ENCODE peak calls at places on chromosomes 11 and 22, in four cellular contexts. V, J, N and S are unnamed samples.

GRCh38 chr22:18048441-18048898 is 24.1 kb upstream of the MICAL3 start:
- DNase-seq in V (no peak), J (no peak), N (no peak), S (no peak)

GRCh38 chr11:40679276-40679675 is 780.2 kb downstream of the LRRC4C start:
- DNase-seq in V (no peak), J (no peak), N (no peak), S (no peak)

GRCh38 chr11:103927535-103927934 is 108.9 kb upstream of the DDI1 start:
- DNase-seq in V (no peak), J (no peak), N (peak), S (no peak)

GRCh38 chr11:117170210-117170609 is 8.3 kb upstream of the SIDT2 start:
- DNase-seq in V (no peak), J (no peak), N (no peak), S (no peak)

GRCh38 chr11:68016904-68017817 is 7.0 kb downstream of the ALDH3B1 start:
- DNase-seq in V (no peak), J (no peak), N (no peak), S (peak)

GRCh38 chr11:114586797-114587196 is 8.8 kb downstream of the NXPE4 start:
- DNase-seq in V (no peak), J (no peak), N (no peak), S (no peak)

GRCh38 chr11:78032090-78032489 is 9.0 kb upstream of the KCTD14 start:
- DNase-seq in V (no peak), J (no peak), N (no peak), S (no peak)

GRCh38 chr11:120632579-120632978 is 121.0 kb downstream of the GRIK4 start:
- DNase-seq in V (no peak), J (no peak), N (peak), S (no peak)

GRCh38 chr11:2212411-2213251 is 41.0 kb upstream of the TH start:
- DNase-seq in V (no peak), J (no peak), N (no peak), S (no peak)

GRCh38 chr11:130209944-130210854 is 50.6 kb downstream of the ST14 start:
- DNase-seq in V (no peak), J (peak), N (no peak), S (no peak)

GRCh38 chr11:73982595-73982989 is at the start of gene UCP2:
- DNase-seq in V (peak), J (peak), N (peak), S (peak)

GRCh38 chr11:29634248-29634647 is 382.6 kb downstream of the KCNA4 start:
- DNase-seq in V (no peak), J (no peak), N (no peak), S (no peak)

GRCh38 chr11:108886608-108887007 is 221.7 kb downstream of the DDX10 start:
- DNase-seq in V (no peak), J (no peak), N (no peak), S (no peak)

GRCh38 chr11:57792060-57792541 is 30.5 kb downstream of the CTNND1 start:
- DNase-seq in V (peak), J (peak), N (peak), S (no peak)

GRCh38 chr11:106047636-106048035 is 25.6 kb upstream of the MSANTD4 start:
- DNase-seq in V (no peak), J (no peak), N (no peak), S (no peak)

GRCh38 chr11:11669447-11669846 is 47.6 kb upstream of the GALNT18 start:
- DNase-seq in V (no peak), J (no peak), N (no peak), S (no peak)

GRCh38 chr22:42279425-42280020 is 9.1 kb upstream of the TCF20 start:
- DNase-seq in V (no peak), J (no peak), N (no peak), S (no peak)

GRCh38 chr11:12079726-12080556 is 30.4 kb upstream of the MICAL2 start:
- DNase-seq in V (no peak), J (no peak), N (no peak), S (peak)

GRCh38 chr22:30857103-30857502 is 111.5 kb downstream of the MORC2 start:
- DNase-seq in V (no peak), J (no peak), N (no peak), S (no peak)

GRCh38 chr11:35316161-35316560 is 103.2 kb downstream of the SLC1A2 start:
- DNase-seq in V (no peak), J (no peak), N (no peak), S (no peak)

GRCh38 chr22:33894515-33894914 is 25.8 kb downstream of the LARGE1 start:
- DNase-seq in V (no peak), J (no peak), N (no peak), S (no peak)

GRCh38 chr11:2417856-2418705 is 17.5 kb downstream of the TSSC4 start:
- DNase-seq in V (no peak), J (no peak), N (no peak), S (no peak)

GRCh38 chr11:61828629-61829407 is 718 bp downstream of the FADS2 start:
- DNase-seq in V (peak), J (no peak), N (peak), S (no peak)
- TF ChIP-seq CTCF in V (peak), J (no peak), N (peak), S (no peak)

DNA sequence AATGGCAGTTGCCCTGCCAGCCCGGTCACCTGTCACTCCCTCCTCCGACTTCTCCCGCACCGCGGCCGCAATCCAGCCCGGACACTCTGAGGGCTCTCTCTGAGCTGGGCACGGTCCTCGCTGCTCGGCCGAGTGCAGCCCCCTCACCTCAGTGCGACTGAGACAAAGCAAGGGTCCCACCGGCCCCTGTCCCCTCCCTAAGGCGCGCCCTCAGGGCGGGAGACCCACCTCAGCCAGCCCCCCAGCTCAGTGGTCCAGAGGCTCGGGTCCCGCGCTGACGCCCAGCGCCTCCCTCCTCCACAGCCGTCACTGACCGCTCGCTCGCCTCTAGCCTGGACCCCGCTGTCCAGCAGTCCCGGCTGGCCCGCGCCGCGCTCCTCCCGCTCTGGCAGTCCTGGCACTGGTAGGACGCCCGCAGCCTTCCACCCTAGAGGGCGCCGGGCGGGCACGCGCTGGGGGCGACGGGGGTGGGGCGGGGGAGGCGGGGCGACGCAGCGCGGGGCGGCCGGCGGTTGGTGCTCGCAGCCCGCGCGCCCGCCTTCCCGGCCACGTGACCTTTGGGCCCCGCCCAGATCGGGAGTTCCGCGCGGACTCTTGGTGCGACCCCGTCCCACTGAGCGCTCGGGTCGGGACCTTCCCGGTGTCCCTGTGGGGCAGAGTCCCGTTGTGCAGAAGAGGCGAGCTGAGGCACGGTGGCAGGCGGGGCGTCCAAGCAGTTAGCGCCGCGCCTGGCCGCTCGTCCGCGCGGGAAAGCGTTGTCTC is 7.9 kb upstream of the L3MBTL2 start:
- DNase-seq in V (peak), J (peak), N (peak), S (peak)
- TF ChIP-seq CTCF in V (no peak), J (no peak), N (no peak), S (no peak)

GRCh38 chr11:19117760-19118097 is 761 bp downstream of the ZDHHC13 start:
- DNase-seq in V (no peak), J (no peak), N (no peak), S (no peak)
- TF ChIP-seq CTCF in V (no peak), J (no peak), N (no peak), S (no peak)

GRCh38 chr11:612201-612960 is 3.4 kb downstream of the IRF7 start:
- DNase-seq in V (no peak), J (no peak), N (no peak), S (peak)
- TF ChIP-seq CTCF in V (no peak), J (no peak), N (peak), S (no peak)

DNA sequence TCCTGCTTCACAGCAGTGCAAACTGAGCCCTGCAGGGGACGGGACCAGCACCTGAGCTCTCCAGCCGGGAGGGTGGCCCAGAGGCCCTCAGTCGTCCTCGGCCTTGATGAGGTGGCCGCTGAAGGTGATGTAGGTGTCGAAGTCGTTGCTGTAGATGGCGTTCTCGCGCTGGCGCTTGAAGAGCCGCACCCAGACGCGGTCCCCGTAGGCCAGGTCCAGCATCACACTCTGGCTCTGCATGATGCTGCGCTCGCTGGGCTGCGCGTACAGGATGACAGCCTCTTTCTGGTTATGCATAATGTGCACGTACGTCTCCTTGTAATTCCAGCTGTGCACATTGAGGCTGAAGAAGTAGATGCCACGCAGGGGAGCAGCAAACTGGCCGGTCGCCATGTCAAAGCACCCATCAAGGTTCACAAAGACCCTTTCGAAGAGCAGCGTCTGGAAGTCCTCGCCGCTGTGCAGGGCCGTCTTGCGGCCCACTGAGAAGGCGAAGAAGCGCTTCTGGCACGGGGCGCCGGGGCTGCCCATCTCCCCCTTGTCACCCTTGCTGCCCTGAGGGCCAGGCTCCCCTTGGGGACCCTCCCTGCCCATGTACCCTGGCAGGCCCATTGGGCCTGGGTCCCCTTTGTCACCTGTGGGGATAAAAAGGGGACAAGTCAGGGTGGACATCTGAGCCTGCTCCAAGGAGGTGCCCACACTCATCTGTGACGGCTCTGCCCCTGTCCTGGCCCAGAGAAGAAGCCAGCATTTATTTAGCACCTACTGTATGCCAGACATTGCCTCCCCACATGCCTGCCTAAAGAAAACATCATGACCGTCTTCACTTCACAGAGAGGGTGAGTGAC is 5.7 kb downstream of the C1QTNF6 start:
- DNase-seq in V (no peak), J (no peak), N (no peak), S (no peak)
- TF ChIP-seq CTCF in V (no peak), J (no peak), N (no peak), S (no peak)

DNA sequence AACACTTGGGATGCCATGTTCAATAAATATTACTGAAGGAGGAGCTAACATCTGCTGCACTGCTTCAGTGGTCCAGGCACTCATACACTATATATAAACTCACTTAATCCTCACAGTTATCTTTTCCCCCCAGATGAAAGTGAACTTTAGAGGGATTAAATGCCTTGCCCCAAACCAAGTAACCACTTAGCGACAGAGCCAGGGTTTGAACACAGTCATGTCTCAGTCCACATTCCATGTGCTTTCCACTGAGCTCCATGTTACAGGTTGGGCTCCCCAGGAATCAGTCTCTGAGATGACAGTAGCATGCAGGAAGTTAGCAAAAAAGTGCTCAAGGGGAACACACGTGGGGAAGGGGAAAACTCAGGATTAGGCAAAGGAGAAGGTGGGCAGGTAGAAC is 59.3 kb downstream of the ENDOD1 start:
- DNase-seq in V (no peak), J (no peak), N (no peak), S (no peak)
- TF ChIP-seq CTCF in V (no peak), J (no peak), N (no peak), S (no peak)

GRCh38 chr11:93704237-93704636 is 37.1 kb downstream of the TAF1D start:
- DNase-seq in V (no peak), J (no peak), N (no peak), S (peak)
- TF ChIP-seq CTCF in V (no peak), J (no peak), N (no peak), S (no peak)

DNA sequence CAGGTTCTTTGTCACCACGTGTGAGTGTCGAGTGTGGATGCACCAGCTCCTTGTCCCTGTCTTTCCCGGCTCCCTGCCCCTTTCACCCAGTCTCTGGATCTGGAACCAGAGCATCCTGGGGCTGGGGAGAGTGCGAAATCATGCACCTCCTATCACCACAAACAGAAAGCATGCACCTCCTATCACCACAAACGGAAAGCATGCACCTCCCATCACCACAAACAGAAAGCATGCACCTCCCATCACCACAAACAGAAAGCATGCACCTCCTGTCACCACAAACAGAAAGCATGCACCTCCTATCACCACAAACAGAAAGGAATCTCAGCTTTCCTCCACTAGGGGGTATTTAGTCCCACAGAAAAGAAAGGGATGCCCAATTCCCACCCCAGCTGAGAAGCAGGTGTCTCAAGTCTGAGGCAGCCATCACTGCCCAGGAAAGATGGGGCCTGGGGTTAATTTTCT is 5.9 kb upstream of the GLB1L3 start:
- DNase-seq in V (no peak), J (no peak), N (no peak), S (no peak)
- TF ChIP-seq CTCF in V (peak), J (no peak), N (no peak), S (no peak)

DNA sequence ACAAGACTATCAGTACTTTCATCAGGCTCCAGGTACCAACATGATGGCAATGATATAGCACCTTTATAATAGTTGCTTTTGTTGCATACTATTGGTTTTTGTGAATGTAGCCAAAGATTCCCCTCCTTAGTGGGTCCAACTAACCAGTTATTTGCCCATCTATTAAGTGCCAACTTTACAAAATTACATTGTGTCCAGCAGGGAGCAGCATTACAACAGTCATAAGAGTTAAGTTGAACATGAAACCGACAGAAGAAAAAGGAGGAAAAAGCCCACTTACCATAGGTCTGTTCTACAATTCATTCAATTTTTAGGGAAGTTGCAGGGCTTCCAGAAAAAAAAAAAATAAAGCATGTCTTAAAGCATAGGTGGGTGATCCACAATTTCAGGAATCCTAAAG is 21.6 kb downstream of the IMMP1L start:
- DNase-seq in V (no peak), J (no peak), N (no peak), S (peak)
- TF ChIP-seq CTCF in V (peak), J (no peak), N (peak), S (peak)

DNA sequence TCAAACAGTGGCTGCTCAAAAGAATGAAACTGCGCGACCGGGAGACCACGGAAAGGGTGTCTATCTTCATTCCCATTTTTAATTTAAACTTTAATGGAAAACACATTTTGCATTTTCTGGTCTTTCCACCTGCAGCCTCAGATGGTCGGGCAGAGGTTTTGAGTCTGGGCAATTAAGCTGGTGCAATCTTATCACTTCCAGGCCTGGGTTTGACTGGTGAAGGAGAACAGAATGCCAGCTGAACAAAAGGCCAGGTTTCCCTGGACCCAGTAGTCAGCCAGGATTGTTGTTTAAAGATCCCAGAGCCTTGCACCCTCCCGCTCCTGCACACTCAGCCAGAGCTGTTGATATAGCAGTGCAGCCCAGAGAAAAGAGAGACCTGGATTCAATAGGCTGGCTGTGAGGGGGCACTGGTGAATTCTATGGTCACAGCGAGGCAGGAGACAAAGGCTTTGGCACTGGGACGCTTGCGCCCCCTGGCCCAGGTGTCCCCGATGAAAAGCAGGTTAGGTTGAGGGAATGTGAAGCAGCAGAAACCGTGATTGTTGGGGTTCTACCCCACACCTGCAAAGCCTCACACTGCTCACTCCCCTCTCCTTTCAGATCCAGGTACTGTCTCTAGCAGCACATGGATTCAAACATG is 83.6 kb downstream of the FLI1 start:
- DNase-seq in V (no peak), J (no peak), N (no peak), S (no peak)
- TF ChIP-seq CTCF in V (no peak), J (no peak), N (no peak), S (no peak)